ENCODE peak calls at places on chromosomes 7 and 10, in five cellular contexts. P is left ventricle myocardium inferior; V is heart right ventricle; X is thyroid gland; F is effector memory CD4-positive, alpha-beta T cell. D is an unnamed sample.
A peak's percentile ranks its signal among the peaks of the same experiment; 100 is the strongest.

GRCh38 chr7:140475747-140476333 is 3.5 kb downstream of the MKRN1 start:
- DNase-seq in P (no peak), V (no peak), X (peak; percentile 50), F (peak; percentile 41), D (no peak)

GRCh38 chr7:95547949-95548348 is 48.4 kb downstream of the PDK4 start:
- DNase-seq in P (no peak), V (no peak), X (no peak), F (no peak), D (no peak)

GRCh38 chr10:11243425-11244222 is 226.0 kb downstream of the CELF2 start:
- DNase-seq in P (no peak), V (no peak), X (no peak), F (no peak), D (no peak)

GRCh38 chr7:144379791-144380384 is 23.6 kb downstream of the NOBOX start:
- DNase-seq in P (no peak), V (no peak), X (no peak), F (no peak), D (no peak)

GRCh38 chr7:51316262-51316665 is 345 bp downstream of the COBL start:
- DNase-seq in P (peak; percentile 28), V (peak; percentile 30), X (peak; percentile 74), F (no peak), D (no peak)

GRCh38 chr10:121455377-121455776 is 142.9 kb downstream of the FGFR2 start:
- DNase-seq in P (no peak), V (no peak), X (no peak), F (no peak), D (no peak)

GRCh38 chr10:1448252-1448901 is 288.9 kb downstream of the ADARB2 start:
- DNase-seq in P (no peak), V (no peak), X (no peak), F (no peak), D (no peak)

GRCh38 chr10:92789826-92790225 is 58.5 kb upstream of the EXOC6 start:
- DNase-seq in P (no peak), V (no peak), X (no peak), F (no peak), D (no peak)

GRCh38 chr7:70583965-70584883 is 547.7 kb upstream of the GALNT17 start:
- DNase-seq in P (no peak), V (no peak), X (no peak), F (no peak), D (no peak)

GRCh38 chr7:121327671-121328070 is 1.1 kb upstream of the WNT16 start:
- DNase-seq in P (no peak), V (no peak), X (no peak), F (no peak), D (no peak)

GRCh38 chr7:121328508-121329459 is at the start of gene WNT16:
- DNase-seq in P (no peak), V (no peak), X (no peak), F (no peak), D (no peak)

GRCh38 chr7:121331048-121331447 is 2.2 kb downstream of the WNT16 start:
- DNase-seq in P (no peak), V (no peak), X (no peak), F (no peak), D (no peak)

GRCh38 chr7:121330053-121330833 is 1.4 kb downstream of the WNT16 start:
- DNase-seq in P (no peak), V (no peak), X (peak; percentile 8), F (no peak), D (no peak)

DNA sequence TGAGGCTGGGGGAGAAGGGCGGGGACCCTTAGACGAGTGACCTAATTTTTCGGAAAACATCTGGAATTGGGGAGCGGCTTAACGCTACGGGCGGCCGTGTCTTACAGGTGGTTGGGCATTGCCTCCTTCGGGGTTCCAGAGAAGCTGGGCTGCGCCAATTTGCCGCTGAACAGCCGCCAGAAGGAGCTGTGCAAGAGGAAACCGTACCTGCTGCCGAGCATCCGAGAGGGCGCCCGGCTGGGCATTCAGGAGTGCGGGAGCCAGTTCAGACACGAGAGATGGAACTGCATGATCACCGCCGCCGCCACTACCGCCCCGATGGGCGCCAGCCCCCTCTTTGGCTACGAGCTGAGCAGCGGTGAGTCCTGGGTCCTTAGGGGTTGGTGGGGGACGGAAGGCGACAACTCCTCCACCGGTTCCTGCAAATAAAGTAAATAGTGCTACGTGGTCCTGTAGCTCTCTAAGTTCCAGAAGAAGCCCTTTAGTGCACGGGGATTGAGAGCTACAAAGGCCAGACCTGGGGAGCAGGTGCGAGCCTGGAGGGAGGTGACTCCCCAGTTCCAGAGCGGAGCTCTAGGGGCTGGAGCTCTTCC is 756 bp downstream of the WNT16 start:
- DNase-seq in P (no peak), V (no peak), X (peak; percentile 40), F (no peak), D (peak; percentile 54)
- H3K4me3 ChIP-seq in P (peak overlapping the region; percentile 62), V (peak overlapping the region; percentile 33), X (peak overlapping the region; percentile 8), F (no peak overlapping the region), D (peak overlapping the region; percentile 15)

GRCh38 chr7:107207459-107207858 is 38.7 kb downstream of the HBP1 start:
- DNase-seq in P (no peak), V (no peak), X (no peak), F (no peak), D (no peak)
- H3K27ac ChIP-seq in P (peak overlapping the region; percentile 87), V (peak overlapping the region; percentile 69), X (no peak overlapping the region), F (no peak overlapping the region), D (no peak overlapping the region)

GRCh38 chr10:49107890-49108274 is 7.4 kb downstream of the VSTM4 start:
- DNase-seq in P (no peak), V (no peak), X (no peak), F (no peak), D (no peak)
- H3K4me1 ChIP-seq in P (peaks cover 88% of the 10 kb centered on the region), V (peaks cover 79% of the 10 kb centered on the region), X (peaks cover 69% of the 10 kb centered on the region), F (no peaks in the 10 kb centered on the region), D (no peaks in the 10 kb centered on the region)

DNA sequence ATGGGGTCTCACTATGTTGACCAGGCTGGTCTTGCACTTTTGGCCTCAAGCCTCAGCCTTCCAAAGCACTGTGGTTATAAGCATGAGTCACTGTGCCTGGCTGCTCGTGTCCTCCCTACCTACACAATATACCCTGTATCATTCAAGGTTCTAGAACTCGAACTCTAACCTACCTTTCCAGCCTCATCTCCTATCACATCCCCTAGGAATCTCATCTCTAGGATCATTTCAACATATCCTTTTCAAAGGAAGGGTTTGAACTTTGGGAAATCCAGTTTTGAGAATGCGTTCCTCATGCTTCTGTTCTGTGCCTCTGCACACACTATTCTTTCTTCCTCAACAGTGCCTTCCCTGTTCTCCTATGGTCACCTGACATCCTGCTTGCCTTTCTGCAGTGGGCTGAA is 87.8 kb upstream of the RHEB start:
- DNase-seq in P (no peak), V (no peak), X (no peak), F (no peak), D (no peak)
- H3K4me3 ChIP-seq in P (no peak overlapping the region), V (no peak overlapping the region), X (no peak overlapping the region), F (no peak overlapping the region), D (no peak overlapping the region)